ENCODE peak calls at places on chromosomes 5 and 9, in eight cellular contexts. One of them, this sample, is unnamed.

GRCh38 chr9:84823426-84824271 is 154.1 kb downstream of the NTRK2 start:
- DNase-seq in HepG2: no peak
- DNase-seq in GM12878: peak; percentile 24
- DNase-seq in WTC11: no peak
- DNase-seq in IMR-90: no peak
- DNase-seq in K562: no peak
- DNase-seq in SK-N-SH: no peak
- DNase-seq in H1: no peak
- DNase-seq in this sample: peak; percentile 7

GRCh38 chr5:159936686-159937329 is 20.5 kb downstream of the ADRA1B start:
- DNase-seq in WTC11: no peak
- DNase-seq in K562: no peak
- DNase-seq in SK-N-SH: no peak
- DNase-seq in H1: no peak
- DNase-seq in HepG2: no peak
- DNase-seq in IMR-90: peak; percentile 15
- DNase-seq in GM12878: no peak
- DNase-seq in this sample: no peak

GRCh38 chr5:117431091-117431490 is 856.5 kb upstream of the SEMA6A start:
- DNase-seq in K562: no peak
- DNase-seq in WTC11: no peak
- DNase-seq in IMR-90: no peak
- DNase-seq in H1: no peak
- DNase-seq in HepG2: no peak
- DNase-seq in GM12878: no peak
- DNase-seq in SK-N-SH: no peak
- DNase-seq in this sample: no peak

GRCh38 chr5:12292610-12293204 is 388.5 kb upstream of the CTNND2 start:
- DNase-seq in SK-N-SH: no peak
- DNase-seq in GM12878: no peak
- DNase-seq in IMR-90: no peak
- DNase-seq in K562: peak; percentile 39
- DNase-seq in H1: peak; percentile 1
- DNase-seq in WTC11: no peak
- DNase-seq in HepG2: no peak
- DNase-seq in this sample: no peak

GRCh38 chr5:80656425-80656824 is 1.6 kb upstream of the DHFR start:
- DNase-seq in HepG2: peak; percentile 29
- DNase-seq in SK-N-SH: no peak
- DNase-seq in GM12878: no peak
- DNase-seq in K562: peak; percentile 30
- DNase-seq in WTC11: no peak
- DNase-seq in H1: no peak
- DNase-seq in IMR-90: peak; percentile 52
- DNase-seq in this sample: no peak

GRCh38 chr9:129125478-129125877 is 14.3 kb downstream of the PTPA start:
- DNase-seq in WTC11: no peak
- DNase-seq in IMR-90: peak; percentile 91
- DNase-seq in H1: no peak
- DNase-seq in K562: no peak
- DNase-seq in HepG2: no peak
- DNase-seq in GM12878: no peak
- DNase-seq in SK-N-SH: no peak
- DNase-seq in this sample: peak; percentile 50

GRCh38 chr9:32875242-32875641 is 91.9 kb downstream of the TMEM215 start:
- DNase-seq in IMR-90: no peak
- DNase-seq in K562: no peak
- DNase-seq in GM12878: no peak
- DNase-seq in HepG2: no peak
- DNase-seq in WTC11: no peak
- DNase-seq in H1: no peak
- DNase-seq in SK-N-SH: no peak
- DNase-seq in this sample: no peak

GRCh38 chr9:121305269-121305994 is 37.5 kb downstream of the GSN start:
- DNase-seq in K562: no peak
- DNase-seq in WTC11: no peak
- DNase-seq in GM12878: no peak
- DNase-seq in IMR-90: no peak
- DNase-seq in HepG2: no peak
- DNase-seq in H1: no peak
- DNase-seq in SK-N-SH: no peak
- DNase-seq in this sample: no peak

GRCh38 chr5:54621048-54621447 is 103.5 kb downstream of the SNX18 start:
- DNase-seq in SK-N-SH: no peak
- DNase-seq in HepG2: no peak
- DNase-seq in IMR-90: no peak
- DNase-seq in GM12878: no peak
- DNase-seq in K562: no peak
- DNase-seq in WTC11: no peak
- DNase-seq in H1: no peak
- DNase-seq in this sample: no peak

GRCh38 chr9:120668399-120668798 is 45.9 kb downstream of the MEGF9 start:
- DNase-seq in HepG2: no peak
- DNase-seq in H1: no peak
- DNase-seq in K562: no peak
- DNase-seq in SK-N-SH: no peak
- DNase-seq in GM12878: no peak
- DNase-seq in WTC11: no peak
- DNase-seq in IMR-90: no peak
- DNase-seq in this sample: no peak

GRCh38 chr5:149288437-149288836 is 16.8 kb downstream of the AFAP1L1 start:
- DNase-seq in H1: no peak
- DNase-seq in WTC11: no peak
- DNase-seq in IMR-90: no peak
- DNase-seq in HepG2: no peak
- DNase-seq in K562: no peak
- DNase-seq in GM12878: no peak
- DNase-seq in SK-N-SH: no peak
- DNase-seq in this sample: no peak

GRCh38 chr5:158409507-158409906 is 550.6 kb upstream of the CLINT1 start:
- DNase-seq in K562: no peak
- DNase-seq in HepG2: no peak
- DNase-seq in H1: no peak
- DNase-seq in WTC11: no peak
- DNase-seq in SK-N-SH: no peak
- DNase-seq in IMR-90: no peak
- DNase-seq in GM12878: peak; percentile 49
- DNase-seq in this sample: no peak

GRCh38 chr5:158410976-158411375 is 552.0 kb upstream of the CLINT1 start:
- DNase-seq in GM12878: no peak
- DNase-seq in K562: no peak
- DNase-seq in IMR-90: no peak
- DNase-seq in HepG2: no peak
- DNase-seq in WTC11: no peak
- DNase-seq in H1: no peak
- DNase-seq in SK-N-SH: no peak
- DNase-seq in this sample: no peak

GRCh38 chr5:158407801-158408200 is 548.9 kb upstream of the CLINT1 start:
- DNase-seq in K562: no peak
- DNase-seq in HepG2: no peak
- DNase-seq in WTC11: no peak
- DNase-seq in SK-N-SH: no peak
- DNase-seq in GM12878: no peak
- DNase-seq in H1: no peak
- DNase-seq in IMR-90: no peak
- DNase-seq in this sample: no peak

DNA sequence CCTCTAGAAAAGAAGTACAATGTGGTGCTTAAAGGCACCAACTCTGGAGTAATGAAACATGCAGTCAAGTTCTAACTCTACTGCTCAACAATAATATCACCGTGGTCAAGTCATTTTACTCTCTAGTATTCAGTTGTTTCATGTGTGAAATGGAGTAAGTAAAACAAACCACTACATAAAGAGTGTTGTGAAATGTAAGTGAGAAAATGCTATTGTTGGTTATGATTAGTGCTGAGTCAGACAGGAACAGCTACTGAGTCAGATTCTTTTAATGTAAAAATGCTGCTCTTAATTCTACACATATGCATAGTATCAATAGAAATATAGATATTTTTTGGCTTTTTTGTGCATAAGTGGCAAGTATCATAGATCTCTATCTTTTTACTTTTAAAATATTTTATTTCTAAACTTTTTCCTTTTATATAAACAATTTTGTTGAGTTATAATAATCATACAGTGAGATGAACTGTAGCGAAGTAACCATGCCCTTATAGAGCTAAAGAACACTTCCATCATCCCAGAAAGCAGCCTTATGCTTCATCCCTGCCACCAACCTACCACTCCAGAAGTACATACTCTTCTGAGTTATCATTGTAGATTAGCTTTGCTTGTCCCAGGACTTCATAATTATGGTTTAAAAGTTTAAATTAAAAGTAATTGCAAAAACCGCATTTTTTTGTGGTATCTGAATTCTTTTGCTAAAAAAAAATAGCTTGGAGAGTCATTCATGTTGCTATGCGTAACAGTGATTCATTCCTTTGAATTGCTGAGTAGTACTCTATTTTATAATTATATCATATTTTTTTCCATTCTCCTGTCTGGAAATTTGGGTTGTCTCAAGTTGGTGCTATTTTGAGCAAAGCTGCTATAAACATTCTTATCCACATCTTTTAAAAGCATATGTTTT is 548.2 kb upstream of the CLINT1 start:
- DNase-seq in WTC11: no peak
- DNase-seq in HepG2: no peak
- DNase-seq in GM12878: no peak
- DNase-seq in SK-N-SH: no peak
- DNase-seq in IMR-90: peak; percentile 74
- DNase-seq in K562: no peak
- DNase-seq in H1: no peak
- DNase-seq in this sample: no peak
- TF ChIP-seq USF2 in WTC11: no peak
- TF ChIP-seq USF2 in HepG2: no peak
- TF ChIP-seq USF2 in GM12878: no peak
- TF ChIP-seq USF2 in SK-N-SH: no peak
- TF ChIP-seq USF2 in IMR-90: no peak
- TF ChIP-seq USF2 in K562: no peak
- TF ChIP-seq USF2 in H1: no peak
- TF ChIP-seq USF2 in this sample: no peak

GRCh38 chr5:147954971-147955370 is 48.6 kb upstream of the C5orf46 start:
- DNase-seq in H1: no peak
- DNase-seq in HepG2: no peak
- DNase-seq in GM12878: no peak
- DNase-seq in WTC11: no peak
- DNase-seq in SK-N-SH: no peak
- DNase-seq in K562: no peak
- DNase-seq in IMR-90: no peak
- DNase-seq in this sample: no peak

DNA sequence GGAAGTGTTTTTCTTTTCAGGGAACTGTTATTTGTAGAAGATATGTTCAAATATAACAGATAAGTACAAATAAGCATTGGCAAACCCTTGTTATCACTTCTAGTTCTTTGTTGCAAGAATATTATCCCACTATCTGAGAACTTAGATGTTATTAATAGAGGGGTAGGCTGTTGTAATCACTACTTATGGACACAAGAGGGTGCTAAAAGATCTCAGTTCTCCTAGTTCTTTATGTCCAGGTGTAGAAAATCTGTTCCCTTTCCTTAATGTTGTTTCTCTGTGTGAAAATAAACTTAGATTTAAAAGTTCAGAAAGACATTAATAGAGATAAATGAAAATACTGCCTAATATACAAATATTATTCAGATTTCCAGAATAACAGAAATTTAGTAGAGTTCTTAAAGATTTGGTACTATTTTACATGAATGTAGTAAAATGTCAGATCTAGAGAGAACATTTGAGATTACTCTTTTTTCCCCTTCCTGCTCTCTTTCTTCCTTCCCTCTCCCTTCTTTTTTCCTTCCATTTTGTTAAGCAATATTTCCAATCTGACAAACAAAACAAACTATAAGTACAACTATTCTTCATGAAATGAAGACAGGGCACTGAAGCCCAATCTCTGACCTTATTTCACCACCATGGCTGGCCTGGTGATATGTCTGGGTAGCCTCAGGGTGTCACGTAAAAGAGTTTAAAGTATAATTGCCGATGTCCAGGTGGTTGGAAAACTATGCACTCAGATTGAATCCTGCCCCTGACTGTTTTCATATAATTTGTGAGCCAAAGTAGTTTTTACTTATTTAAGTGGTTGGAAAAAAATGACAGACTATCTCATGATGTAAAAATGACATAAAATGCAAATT is 43.6 kb upstream of the C5orf46 start:
- DNase-seq in GM12878: no peak
- DNase-seq in H1: no peak
- DNase-seq in HepG2: peak; percentile 37
- DNase-seq in WTC11: no peak
- DNase-seq in SK-N-SH: peak; percentile 67
- DNase-seq in IMR-90: peak; percentile 39
- DNase-seq in K562: peak; percentile 25
- DNase-seq in this sample: peak; percentile 60
- TF ChIP-seq USF2 in GM12878: no peak
- TF ChIP-seq USF2 in H1: no peak
- TF ChIP-seq USF2 in HepG2: no peak
- TF ChIP-seq USF2 in WTC11: no peak
- TF ChIP-seq USF2 in SK-N-SH: no peak
- TF ChIP-seq USF2 in IMR-90: no peak
- TF ChIP-seq USF2 in K562: no peak
- TF ChIP-seq USF2 in this sample: no peak

GRCh38 chr9:131712151-131712716 is 27.6 kb downstream of the RAPGEF1 start:
- DNase-seq in K562: no peak
- DNase-seq in GM12878: no peak
- DNase-seq in IMR-90: no peak
- DNase-seq in H1: no peak
- DNase-seq in HepG2: no peak
- DNase-seq in WTC11: no peak
- DNase-seq in SK-N-SH: no peak
- DNase-seq in this sample: no peak
- TF ChIP-seq USF2 in K562: no peak
- TF ChIP-seq USF2 in GM12878: no peak
- TF ChIP-seq USF2 in IMR-90: no peak
- TF ChIP-seq USF2 in H1: no peak
- TF ChIP-seq USF2 in HepG2: no peak
- TF ChIP-seq USF2 in WTC11: no peak
- TF ChIP-seq USF2 in SK-N-SH: no peak
- TF ChIP-seq USF2 in this sample: no peak

DNA sequence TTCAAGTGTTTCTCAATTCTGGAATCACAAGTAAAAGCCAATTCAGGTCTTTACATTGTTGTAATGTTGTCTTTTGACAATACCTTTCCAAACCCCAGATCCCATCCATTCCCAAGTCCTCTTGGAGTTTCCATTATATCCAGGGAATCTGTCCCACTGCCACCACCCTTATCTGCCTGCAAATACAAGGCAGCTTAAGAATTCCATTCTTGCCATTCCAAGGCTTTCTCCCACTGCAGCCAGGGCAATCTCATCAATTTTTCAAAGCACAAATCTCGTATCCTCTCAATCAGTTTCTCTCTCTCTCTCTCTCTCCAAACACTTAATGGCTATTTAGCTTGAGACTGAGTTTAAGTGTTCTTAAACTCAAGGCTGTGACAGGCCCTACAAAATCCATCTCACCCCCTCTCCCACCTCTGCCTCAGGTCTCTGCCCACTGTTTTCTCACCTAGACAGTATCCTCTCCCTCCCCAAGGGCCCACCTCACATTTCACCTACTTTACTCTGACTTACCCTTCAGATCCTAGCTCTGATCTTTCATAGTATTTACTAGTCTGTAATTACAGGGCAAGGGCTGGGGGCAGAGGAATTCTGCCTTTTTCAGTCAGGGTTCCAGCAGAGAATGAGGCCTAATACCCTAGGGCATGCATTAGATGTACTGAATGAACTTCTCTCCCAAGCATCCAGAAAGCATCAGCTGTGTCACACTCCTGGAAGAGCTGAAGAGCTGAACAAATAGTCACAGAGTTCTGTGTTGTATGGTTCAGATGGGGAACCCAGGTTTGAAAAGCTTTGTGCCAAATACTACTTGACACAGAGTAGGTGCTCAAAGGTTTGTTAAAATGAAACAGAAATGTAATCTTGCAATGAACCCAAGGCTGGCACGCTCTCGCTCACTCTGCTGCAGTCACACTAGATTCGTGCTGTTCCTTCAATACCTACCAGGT is 46.0 kb downstream of the RAPGEF1 start:
- DNase-seq in H1: no peak
- DNase-seq in SK-N-SH: no peak
- DNase-seq in WTC11: no peak
- DNase-seq in IMR-90: no peak
- DNase-seq in GM12878: no peak
- DNase-seq in HepG2: no peak
- DNase-seq in K562: no peak
- DNase-seq in this sample: no peak
- TF ChIP-seq USF2 in H1: no peak
- TF ChIP-seq USF2 in SK-N-SH: no peak
- TF ChIP-seq USF2 in WTC11: no peak
- TF ChIP-seq USF2 in IMR-90: no peak
- TF ChIP-seq USF2 in GM12878: no peak
- TF ChIP-seq USF2 in HepG2: no peak
- TF ChIP-seq USF2 in K562: no peak
- TF ChIP-seq USF2 in this sample: no peak